ENCODE peak calls at places on chromosomes 1 and 21, in nine cellular contexts. I is Panc1; M is heart right ventricle; O is upper lobe of right lung; K is uterus; A is aorta; E is CD8-positive, alpha-beta T cell; X is prostate gland; R is spleen. F is an unnamed sample.

GRCh38 chr1:59814901-59815825 is at the start of gene HOOK1:
- DNase-seq in R (no peak), E (peak), K (no peak), A (no peak), X (peak), O (peak), I (no peak), M (no peak), F (no peak)

GRCh38 chr1:39354572-39354971 is 136.9 kb upstream of the BMP8A start:
- DNase-seq in A (no peak), R (no peak), O (no peak), E (no peak), X (no peak), M (no peak), K (no peak), I (no peak), F (no peak)

GRCh38 chr1:241847540-241847795 is 536 bp upstream of the EXO1 start:
- DNase-seq in M (no peak), O (no peak), I (no peak), E (no peak), R (no peak), A (no peak), X (no peak), K (no peak), F (no peak)

GRCh38 chr1:61746768-61747167 is 4.5 kb downstream of the PATJ start:
- DNase-seq in E (no peak), I (no peak), A (no peak), M (no peak), X (no peak), K (no peak), R (no peak), O (no peak), F (no peak)

GRCh38 chr1:117116090-117116783 is 5.3 kb downstream of the TRIM45 start:
- DNase-seq in E (no peak), M (no peak), X (no peak), K (no peak), O (no peak), R (no peak), I (no peak), A (no peak), F (no peak)

GRCh38 chr1:42479621-42480020 is 16.5 kb downstream of the CCDC30 start:
- DNase-seq in M (no peak), K (no peak), I (no peak), X (no peak), O (no peak), R (no peak), E (no peak), A (no peak), F (no peak)

GRCh38 chr1:18941221-18942141 is 15.0 kb downstream of the IFFO2 start:
- DNase-seq in X (peak), E (no peak), K (no peak), R (peak), I (no peak), A (no peak), O (no peak), M (peak), F (peak)

GRCh38 chr1:39890267-39890666 is 7.0 kb upstream of the TRIT1 start:
- DNase-seq in A (no peak), O (no peak), E (no peak), R (no peak), I (no peak), M (no peak), K (no peak), X (no peak), F (no peak)

GRCh38 chr1:202146279-202146678 is 1.7 kb upstream of the ARL8A start:
- DNase-seq in R (no peak), K (no peak), X (no peak), M (no peak), E (no peak), O (no peak), I (no peak), A (no peak), F (no peak)

GRCh38 chr1:160646711-160647328 is at the start of gene SLAMF1:
- DNase-seq in A (peak), O (no peak), E (peak), X (no peak), M (no peak), K (no peak), I (no peak), R (peak), F (no peak)

GRCh38 chr1:193069748-193070394 is 10.5 kb downstream of the RO60 start:
- DNase-seq in E (no peak), M (no peak), I (no peak), X (no peak), O (no peak), A (no peak), K (no peak), R (no peak), F (no peak)

GRCh38 chr1:64203420-64203819 is at the start of gene UBE2U:
- DNase-seq in M (no peak), O (no peak), A (no peak), R (no peak), E (no peak), I (no peak), X (no peak), K (no peak), F (no peak)

GRCh38 chr1:109931189-109931672 is 20.6 kb downstream of the CSF1 start:
- DNase-seq in I (no peak), A (peak), M (peak), K (peak), R (peak), X (no peak), O (peak), E (no peak), F (peak)

GRCh38 chr1:17016317-17016661 is 4.6 kb upstream of the ATP13A2 start:
- DNase-seq in O (no peak), X (no peak), A (no peak), K (no peak), E (no peak), M (no peak), I (no peak), R (no peak), F (no peak)
- H3K27ac ChIP-seq in O (no peak), X (no peak), A (no peak), K (no peak), E (no peak), M (no peak), I (peak), R (peak), F (no peak)

GRCh38 chr1:111468717-111469100 is 5.1 kb upstream of the C1orf162 start:
- DNase-seq in O (no peak), M (no peak), I (no peak), K (no peak), E (no peak), A (no peak), R (no peak), X (no peak), F (no peak)

GRCh38 chr1:111467805-111468716 is 5.7 kb upstream of the C1orf162 start:
- DNase-seq in X (no peak), R (no peak), O (no peak), A (no peak), E (no peak), M (no peak), I (no peak), K (no peak), F (no peak)

GRCh38 chr1:111471538-111471937 is 2.2 kb upstream of the C1orf162 start:
- DNase-seq in O (no peak), X (no peak), R (no peak), I (no peak), M (no peak), K (no peak), A (no peak), E (no peak), F (no peak)

GRCh38 chr1:111469539-111469938 is 4.2 kb upstream of the C1orf162 start:
- DNase-seq in K (no peak), R (no peak), I (no peak), O (no peak), A (no peak), E (no peak), M (no peak), X (no peak), F (no peak)

GRCh38 chr1:111471012-111471411 is 2.8 kb upstream of the C1orf162 start:
- DNase-seq in I (no peak), X (no peak), R (peak), M (peak), K (no peak), E (peak), A (peak), O (peak), F (no peak)
- H3K4me3 ChIP-seq in I (no peak), X (no peak), R (no peak), M (no peak), K (no peak), E (peak), A (no peak), O (no peak), F (no peak)

GRCh38 chr1:198650506-198650905 is 11.7 kb downstream of the PTPRC start:
- DNase-seq in X (no peak), O (no peak), A (no peak), R (no peak), I (no peak), M (no peak), K (no peak), E (no peak), F (no peak)
- H3K27ac ChIP-seq in X (no peak), O (no peak), A (no peak), R (peak), I (no peak), M (no peak), K (no peak), E (peak), F (no peak)

GRCh38 chr1:11293856-11294255 is 20.9 kb downstream of the UBIAD1 start:
- DNase-seq in I (no peak), O (no peak), E (no peak), A (no peak), K (no peak), R (no peak), X (no peak), M (no peak), F (no peak)

GRCh38 chr1:11294951-11295350 is 22.0 kb downstream of the UBIAD1 start:
- DNase-seq in M (no peak), R (no peak), E (no peak), X (no peak), K (no peak), A (no peak), I (no peak), O (no peak), F (no peak)

GRCh38 chr1:11286735-11287410 is 13.9 kb downstream of the UBIAD1 start:
- DNase-seq in E (no peak), A (no peak), O (no peak), I (no peak), K (no peak), M (no peak), R (no peak), X (no peak), F (no peak)

GRCh38 chr1:11289064-11289463 is 16.1 kb downstream of the UBIAD1 start:
- DNase-seq in E (no peak), M (no peak), I (no peak), O (no peak), K (no peak), A (no peak), X (no peak), R (no peak), F (no peak)

DNA sequence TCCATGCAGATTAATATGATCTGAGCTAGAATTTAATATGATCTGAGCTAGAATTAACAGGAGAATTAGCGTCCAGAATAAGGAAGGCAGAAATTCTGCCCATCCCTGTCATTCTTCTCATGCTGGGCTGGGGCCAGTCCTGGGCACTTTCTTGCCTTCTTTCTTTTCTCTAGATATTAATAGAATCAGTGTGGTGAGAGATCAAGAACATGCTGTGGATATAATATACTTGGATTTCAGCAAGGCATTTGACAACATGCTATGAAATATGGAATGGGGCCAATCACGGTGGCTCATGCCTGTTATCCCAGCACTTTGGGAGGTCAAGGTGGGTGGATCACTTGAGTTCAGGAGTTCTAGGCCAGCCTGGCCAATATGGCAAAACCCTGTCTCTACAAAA is 18.1 kb downstream of the UBIAD1 start:
- DNase-seq in A (no peak), R (no peak), M (no peak), K (no peak), O (no peak), I (no peak), X (no peak), E (no peak), F (no peak)
- H3K4me3 ChIP-seq in A (no peak), R (no peak), M (no peak), K (no peak), O (no peak), I (no peak), X (no peak), E (no peak), F (no peak)

GRCh38 chr21:34595457-34595856 is 19.5 kb downstream of the RCAN1 start:
- DNase-seq in O (no peak), K (no peak), M (no peak), A (no peak), I (no peak), X (no peak), E (no peak), R (no peak), F (no peak)
- H3K27ac ChIP-seq in O (no peak), K (no peak), M (no peak), A (no peak), I (no peak), X (no peak), E (no peak), R (no peak), F (peak)

GRCh38 chr1:32334274-32334861 is 1.7 kb downstream of the MARCKSL1 start:
- DNase-seq in R (peak), M (no peak), E (no peak), X (no peak), O (no peak), A (peak), K (no peak), I (no peak), F (no peak)
- H3K4me3 ChIP-seq in R (peak), M (peak), E (peak), X (peak), O (peak), A (no peak), K (peak), I (peak), F (no peak)